ENCODE peak calls at places on chromosomes 7 and 10, in four cellular contexts. One of them, this sample, is unnamed.

GRCh38 chr7:150848561-150849115 is 3.7 kb upstream of the AOC1 start:
- DNase-seq in heart right ventricle: no peak
- DNase-seq in small intestine: no peak
- DNase-seq in PC-9: no peak
- DNase-seq in this sample: no peak

GRCh38 chr7:72040641-72041040 is 371.5 kb downstream of the CALN1 start:
- DNase-seq in heart right ventricle: no peak
- DNase-seq in small intestine: no peak
- DNase-seq in PC-9: no peak
- DNase-seq in this sample: no peak

GRCh38 chr10:97608991-97609561 is 19.6 kb downstream of the C10orf62 start:
- DNase-seq in heart right ventricle: peak; percentile 40
- DNase-seq in small intestine: no peak
- DNase-seq in PC-9: no peak
- DNase-seq in this sample: no peak

GRCh38 chr7:70775570-70776156 is 356.3 kb upstream of the GALNT17 start:
- DNase-seq in heart right ventricle: no peak
- DNase-seq in small intestine: peak; percentile 8
- DNase-seq in PC-9: no peak
- DNase-seq in this sample: no peak

GRCh38 chr10:114525368-114525949 is 121.2 kb upstream of the AFAP1L2 start:
- DNase-seq in heart right ventricle: no peak
- DNase-seq in small intestine: no peak
- DNase-seq in PC-9: peak; percentile 68
- DNase-seq in this sample: peak; percentile 82

GRCh38 chr7:29304756-29305155 is 110.2 kb downstream of the CHN2 start:
- DNase-seq in heart right ventricle: no peak
- DNase-seq in small intestine: no peak
- DNase-seq in PC-9: peak; percentile 68
- DNase-seq in this sample: no peak

GRCh38 chr7:116356333-116356965 is 143.1 kb upstream of the CAV2 start:
- DNase-seq in heart right ventricle: no peak
- DNase-seq in small intestine: peak; percentile 40
- DNase-seq in PC-9: no peak
- DNase-seq in this sample: no peak

GRCh38 chr10:17475661-17476060 is 21.3 kb upstream of the ST8SIA6 start:
- DNase-seq in heart right ventricle: no peak
- DNase-seq in small intestine: no peak
- DNase-seq in PC-9: no peak
- DNase-seq in this sample: no peak

GRCh38 chr7:106064836-106065559 is 47.1 kb downstream of the SYPL1 start:
- DNase-seq in heart right ventricle: peak; percentile 80
- DNase-seq in small intestine: peak; percentile 88
- DNase-seq in PC-9: peak; percentile 97
- DNase-seq in this sample: no peak

GRCh38 chr7:155381852-155382801 is 75.8 kb upstream of the EN2 start:
- DNase-seq in heart right ventricle: no peak
- DNase-seq in small intestine: no peak
- DNase-seq in PC-9: no peak
- DNase-seq in this sample: no peak
- H3K27me3 ChIP-seq in heart right ventricle: peaks cover 88% of the 10 kb centered on the region
- H3K27me3 ChIP-seq in small intestine: peaks cover 59% of the 10 kb centered on the region
- H3K27me3 ChIP-seq in PC-9: peaks cover 100% of the 10 kb centered on the region
- H3K27me3 ChIP-seq in this sample: no peaks in the 10 kb centered on the region

GRCh38 chr10:133245439-133246235 is 8.0 kb downstream of the VENTX start:
- DNase-seq in heart right ventricle: no peak
- DNase-seq in small intestine: peak; percentile 74
- DNase-seq in PC-9: no peak
- DNase-seq in this sample: no peak

GRCh38 chr10:133241501-133242205 is 4.0 kb downstream of the VENTX start:
- DNase-seq in heart right ventricle: no peak
- DNase-seq in small intestine: no peak
- DNase-seq in PC-9: no peak
- DNase-seq in this sample: no peak

GRCh38 chr10:133246236-133246626 is 8.6 kb downstream of the VENTX start:
- DNase-seq in heart right ventricle: no peak
- DNase-seq in small intestine: no peak
- DNase-seq in PC-9: no peak
- DNase-seq in this sample: no peak

GRCh38 chr10:133242611-133243356 is 5.1 kb downstream of the VENTX start:
- DNase-seq in heart right ventricle: no peak
- DNase-seq in small intestine: no peak
- DNase-seq in PC-9: no peak
- DNase-seq in this sample: no peak

DNA sequence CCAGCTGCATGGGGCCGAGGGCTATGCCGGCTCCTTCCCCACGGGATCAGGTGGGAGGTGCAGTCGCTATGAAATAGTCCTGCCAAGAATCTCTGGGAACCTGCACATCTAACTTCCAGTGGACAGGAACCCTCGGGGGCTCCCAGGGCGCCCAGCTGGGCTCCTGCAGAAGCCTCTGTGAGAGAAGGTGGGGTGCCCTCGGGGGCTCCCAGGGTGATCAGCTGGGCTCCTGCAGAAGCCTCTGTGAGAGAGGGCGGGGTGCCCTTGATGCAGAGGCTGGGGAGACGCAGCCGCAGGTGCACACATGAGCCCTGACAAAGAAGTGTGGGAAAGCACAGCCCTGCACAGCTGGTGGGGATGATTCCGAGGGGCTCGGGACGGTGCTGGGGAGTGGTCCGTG is 5.9 kb downstream of the VENTX start:
- DNase-seq in heart right ventricle: no peak
- DNase-seq in small intestine: no peak
- DNase-seq in PC-9: no peak
- DNase-seq in this sample: no peak
- H3K27me3 ChIP-seq in heart right ventricle: peaks cover 78% of the 10 kb centered on the region
- H3K27me3 ChIP-seq in small intestine: peaks cover 16% of the 10 kb centered on the region
- H3K27me3 ChIP-seq in PC-9: peaks cover 5% of the 10 kb centered on the region
- H3K27me3 ChIP-seq in this sample: peaks cover 12% of the 10 kb centered on the region

DNA sequence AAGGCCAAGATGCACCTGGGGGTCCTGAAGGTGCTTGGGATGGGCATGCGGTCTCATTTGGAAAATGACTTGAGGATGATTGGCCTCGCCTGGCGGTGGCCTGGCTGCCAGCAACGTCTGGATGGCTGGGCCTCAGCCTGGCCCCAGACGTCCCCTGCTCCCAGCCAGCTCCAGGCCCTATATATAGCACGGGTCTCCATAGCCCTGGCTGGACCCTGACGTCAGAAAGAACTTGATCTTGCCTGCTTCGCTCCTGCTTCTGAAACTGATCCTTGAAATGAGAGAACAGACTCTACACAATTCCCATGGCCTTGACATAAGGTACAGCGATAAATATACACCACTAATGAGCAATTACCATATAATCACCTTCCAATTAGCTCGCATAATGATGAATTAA is 11.8 kb downstream of the EMX2 start:
- DNase-seq in heart right ventricle: no peak
- DNase-seq in small intestine: no peak
- DNase-seq in PC-9: no peak
- DNase-seq in this sample: no peak
- H3K27me3 ChIP-seq in heart right ventricle: peaks cover 77% of the 10 kb centered on the region
- H3K27me3 ChIP-seq in small intestine: peaks cover 36% of the 10 kb centered on the region
- H3K27me3 ChIP-seq in PC-9: peaks cover 41% of the 10 kb centered on the region
- H3K27me3 ChIP-seq in this sample: no peaks in the 10 kb centered on the region

DNA sequence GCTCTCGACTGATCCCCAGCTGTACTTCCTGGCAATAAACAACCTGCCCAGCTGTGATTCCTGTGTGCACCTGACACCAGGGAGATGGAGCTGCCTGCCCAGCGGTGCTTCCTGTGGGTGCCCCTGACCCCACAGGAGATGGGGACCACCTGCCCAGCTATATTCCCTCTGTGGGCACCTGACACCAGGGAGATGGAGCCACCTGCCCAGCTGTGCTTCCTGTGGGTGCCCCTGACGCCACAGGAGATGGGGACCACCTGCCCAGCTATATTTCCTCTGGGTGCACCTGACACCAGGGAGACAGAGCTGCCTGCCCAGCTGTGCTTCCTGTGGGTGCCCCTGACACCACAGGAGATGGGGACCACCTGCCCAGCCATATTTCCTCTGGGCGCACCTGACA is 184.0 kb downstream of the DIP2C start:
- DNase-seq in heart right ventricle: no peak
- DNase-seq in small intestine: no peak
- DNase-seq in PC-9: no peak
- DNase-seq in this sample: no peak
- H3K27me3 ChIP-seq in heart right ventricle: no peaks in the 10 kb centered on the region
- H3K27me3 ChIP-seq in small intestine: no peaks in the 10 kb centered on the region
- H3K27me3 ChIP-seq in PC-9: peaks cover 55% of the 10 kb centered on the region
- H3K27me3 ChIP-seq in this sample: no peaks in the 10 kb centered on the region

DNA sequence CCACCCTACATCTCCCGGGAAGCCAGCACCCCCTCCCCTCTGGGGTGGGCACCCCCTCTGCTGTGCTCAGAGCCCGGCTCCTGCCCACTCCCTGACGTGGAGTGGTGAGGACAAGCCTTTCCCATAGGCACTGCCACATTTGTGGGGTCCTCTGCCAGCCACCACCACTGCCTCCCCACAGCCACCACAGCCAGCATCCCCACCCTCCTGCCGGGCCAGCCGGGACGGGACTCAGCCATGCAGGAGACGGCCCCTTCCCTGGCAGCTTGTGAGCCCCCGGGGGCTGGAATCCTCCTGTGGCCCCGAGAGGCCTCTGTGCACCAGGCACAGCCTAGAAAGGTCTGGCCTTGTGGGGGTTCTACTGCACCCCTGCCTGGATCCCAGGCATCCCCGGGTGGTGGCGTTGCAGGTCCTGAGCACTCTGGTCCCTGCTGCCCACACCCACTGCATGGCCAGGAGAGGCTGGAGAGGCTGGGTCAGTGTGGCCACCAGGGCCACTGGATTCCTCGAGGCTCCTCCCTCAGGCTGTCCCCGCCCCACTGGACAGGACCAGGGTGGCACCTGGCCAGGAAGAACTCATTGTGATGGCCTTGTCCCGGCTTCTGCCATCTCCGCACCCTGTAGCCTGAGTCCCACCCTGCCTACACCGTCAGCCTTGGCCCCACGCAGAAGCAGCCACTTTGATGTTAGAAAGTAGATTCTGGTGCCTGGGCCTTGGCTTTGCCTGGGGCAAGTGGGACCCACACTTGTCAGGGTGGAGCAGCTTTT is 148.0 kb downstream of the EBF3 start:
- DNase-seq in heart right ventricle: no peak
- DNase-seq in small intestine: no peak
- DNase-seq in PC-9: no peak
- DNase-seq in this sample: no peak
- H3K27me3 ChIP-seq in heart right ventricle: no peaks in the 10 kb centered on the region
- H3K27me3 ChIP-seq in small intestine: no peaks in the 10 kb centered on the region
- H3K27me3 ChIP-seq in PC-9: peaks cover 42% of the 10 kb centered on the region
- H3K27me3 ChIP-seq in this sample: no peaks in the 10 kb centered on the region